ENCODE peak calls at places on chromosomes 3 and 15, in ten cellular contexts. One of them, this sample, is unnamed.

GRCh38 chr3:115549111-115549510 is 74.2 kb upstream of the GAP43 start:
- DNase-seq in HCEC 1CT: no peak
- DNase-seq in cerebellum: no peak
- DNase-seq in GM23338: no peak
- DNase-seq in T-helper 1 cell: no peak
- DNase-seq in NCI-H1105 treated with DMSO at 0.1 percent for 48 hours: no peak
- DNase-seq in foreskin fibroblast: peak; percentile 42
- DNase-seq in activated naive CD4-positive, alpha-beta T cell treated with anti-CD3 and anti-CD28 coated beads for 36 hours: no peak
- DNase-seq in activated CD4-positive, CD25-positive, alpha-beta regulatory T cell treated with anti-CD3 and anti-CD28 coated beads, Interleukin-2, amount 50 U/mL, for 72 hours: no peak
- DNase-seq in cardiac muscle cell: no peak
- DNase-seq in this sample: no peak

GRCh38 chr3:107831590-107831989 is 259.2 kb downstream of the CD47 start:
- DNase-seq in HCEC 1CT: no peak
- DNase-seq in cerebellum: no peak
- DNase-seq in GM23338: no peak
- DNase-seq in T-helper 1 cell: no peak
- DNase-seq in NCI-H1105 treated with DMSO at 0.1 percent for 48 hours: no peak
- DNase-seq in foreskin fibroblast: no peak
- DNase-seq in activated naive CD4-positive, alpha-beta T cell treated with anti-CD3 and anti-CD28 coated beads for 36 hours: no peak
- DNase-seq in activated CD4-positive, CD25-positive, alpha-beta regulatory T cell treated with anti-CD3 and anti-CD28 coated beads, Interleukin-2, amount 50 U/mL, for 72 hours: no peak
- DNase-seq in cardiac muscle cell: no peak
- DNase-seq in this sample: no peak

GRCh38 chr15:52414936-52415335 is 113.7 kb downstream of the MYO5A start:
- DNase-seq in HCEC 1CT: no peak
- DNase-seq in cerebellum: no peak
- DNase-seq in GM23338: no peak
- DNase-seq in T-helper 1 cell: no peak
- DNase-seq in NCI-H1105 treated with DMSO at 0.1 percent for 48 hours: no peak
- DNase-seq in foreskin fibroblast: no peak
- DNase-seq in activated naive CD4-positive, alpha-beta T cell treated with anti-CD3 and anti-CD28 coated beads for 36 hours: no peak
- DNase-seq in activated CD4-positive, CD25-positive, alpha-beta regulatory T cell treated with anti-CD3 and anti-CD28 coated beads, Interleukin-2, amount 50 U/mL, for 72 hours: no peak
- DNase-seq in cardiac muscle cell: peak; percentile 28
- DNase-seq in this sample: no peak

GRCh38 chr15:80694624-80695098 is 449 bp upstream of the ABHD17C start:
- DNase-seq in HCEC 1CT: peak; percentile 20
- DNase-seq in cerebellum: no peak
- DNase-seq in GM23338: peak; percentile 59
- DNase-seq in T-helper 1 cell: no peak
- DNase-seq in NCI-H1105 treated with DMSO at 0.1 percent for 48 hours: no peak
- DNase-seq in foreskin fibroblast: peak; percentile 54
- DNase-seq in activated naive CD4-positive, alpha-beta T cell treated with anti-CD3 and anti-CD28 coated beads for 36 hours: peak; percentile 27
- DNase-seq in activated CD4-positive, CD25-positive, alpha-beta regulatory T cell treated with anti-CD3 and anti-CD28 coated beads, Interleukin-2, amount 50 U/mL, for 72 hours: peak; percentile 42
- DNase-seq in cardiac muscle cell: peak; percentile 18
- DNase-seq in this sample: peak; percentile 55

GRCh38 chr15:84811151-84811550 is 6.0 kb upstream of the ALPK3 start:
- DNase-seq in HCEC 1CT: no peak
- DNase-seq in cerebellum: no peak
- DNase-seq in GM23338: no peak
- DNase-seq in T-helper 1 cell: no peak
- DNase-seq in NCI-H1105 treated with DMSO at 0.1 percent for 48 hours: no peak
- DNase-seq in foreskin fibroblast: no peak
- DNase-seq in activated naive CD4-positive, alpha-beta T cell treated with anti-CD3 and anti-CD28 coated beads for 36 hours: no peak
- DNase-seq in activated CD4-positive, CD25-positive, alpha-beta regulatory T cell treated with anti-CD3 and anti-CD28 coated beads, Interleukin-2, amount 50 U/mL, for 72 hours: no peak
- DNase-seq in cardiac muscle cell: no peak
- DNase-seq in this sample: no peak

GRCh38 chr3:131444180-131444579 is 58.6 kb downstream of the MRPL3 start:
- DNase-seq in HCEC 1CT: no peak
- DNase-seq in cerebellum: no peak
- DNase-seq in GM23338: no peak
- DNase-seq in T-helper 1 cell: no peak
- DNase-seq in NCI-H1105 treated with DMSO at 0.1 percent for 48 hours: no peak
- DNase-seq in foreskin fibroblast: no peak
- DNase-seq in activated naive CD4-positive, alpha-beta T cell treated with anti-CD3 and anti-CD28 coated beads for 36 hours: no peak
- DNase-seq in activated CD4-positive, CD25-positive, alpha-beta regulatory T cell treated with anti-CD3 and anti-CD28 coated beads, Interleukin-2, amount 50 U/mL, for 72 hours: no peak
- DNase-seq in cardiac muscle cell: no peak
- DNase-seq in this sample: no peak

GRCh38 chr15:62280625-62281024 is 115.5 kb upstream of the C2CD4B start:
- DNase-seq in HCEC 1CT: no peak
- DNase-seq in cerebellum: no peak
- DNase-seq in GM23338: no peak
- DNase-seq in T-helper 1 cell: no peak
- DNase-seq in NCI-H1105 treated with DMSO at 0.1 percent for 48 hours: peak; percentile 36
- DNase-seq in foreskin fibroblast: no peak
- DNase-seq in activated naive CD4-positive, alpha-beta T cell treated with anti-CD3 and anti-CD28 coated beads for 36 hours: no peak
- DNase-seq in activated CD4-positive, CD25-positive, alpha-beta regulatory T cell treated with anti-CD3 and anti-CD28 coated beads, Interleukin-2, amount 50 U/mL, for 72 hours: no peak
- DNase-seq in cardiac muscle cell: no peak
- DNase-seq in this sample: no peak

GRCh38 chr15:70406624-70407390 is 309.1 kb upstream of the TLE3 start:
- DNase-seq in HCEC 1CT: no peak
- DNase-seq in cerebellum: no peak
- DNase-seq in GM23338: peak; percentile 33
- DNase-seq in T-helper 1 cell: no peak
- DNase-seq in NCI-H1105 treated with DMSO at 0.1 percent for 48 hours: peak; percentile 42
- DNase-seq in foreskin fibroblast: no peak
- DNase-seq in activated naive CD4-positive, alpha-beta T cell treated with anti-CD3 and anti-CD28 coated beads for 36 hours: no peak
- DNase-seq in activated CD4-positive, CD25-positive, alpha-beta regulatory T cell treated with anti-CD3 and anti-CD28 coated beads, Interleukin-2, amount 50 U/mL, for 72 hours: no peak
- DNase-seq in cardiac muscle cell: no peak
- DNase-seq in this sample: no peak

GRCh38 chr15:90053685-90054466 is 48.4 kb downstream of the IDH2 start:
- DNase-seq in HCEC 1CT: no peak
- DNase-seq in cerebellum: no peak
- DNase-seq in GM23338: no peak
- DNase-seq in T-helper 1 cell: no peak
- DNase-seq in NCI-H1105 treated with DMSO at 0.1 percent for 48 hours: no peak
- DNase-seq in foreskin fibroblast: no peak
- DNase-seq in activated naive CD4-positive, alpha-beta T cell treated with anti-CD3 and anti-CD28 coated beads for 36 hours: no peak
- DNase-seq in activated CD4-positive, CD25-positive, alpha-beta regulatory T cell treated with anti-CD3 and anti-CD28 coated beads, Interleukin-2, amount 50 U/mL, for 72 hours: no peak
- DNase-seq in cardiac muscle cell: no peak
- DNase-seq in this sample: no peak

GRCh38 chr3:124514681-124515080 is 215.6 kb upstream of the UMPS start:
- DNase-seq in HCEC 1CT: no peak
- DNase-seq in cerebellum: no peak
- DNase-seq in GM23338: no peak
- DNase-seq in T-helper 1 cell: no peak
- DNase-seq in NCI-H1105 treated with DMSO at 0.1 percent for 48 hours: no peak
- DNase-seq in foreskin fibroblast: no peak
- DNase-seq in activated naive CD4-positive, alpha-beta T cell treated with anti-CD3 and anti-CD28 coated beads for 36 hours: no peak
- DNase-seq in activated CD4-positive, CD25-positive, alpha-beta regulatory T cell treated with anti-CD3 and anti-CD28 coated beads, Interleukin-2, amount 50 U/mL, for 72 hours: no peak
- DNase-seq in cardiac muscle cell: no peak
- DNase-seq in this sample: no peak

GRCh38 chr3:8822141-8822540 is 52.7 kb upstream of the OXTR start:
- DNase-seq in HCEC 1CT: peak; percentile 76
- DNase-seq in cerebellum: no peak
- DNase-seq in GM23338: no peak
- DNase-seq in T-helper 1 cell: no peak
- DNase-seq in NCI-H1105 treated with DMSO at 0.1 percent for 48 hours: no peak
- DNase-seq in foreskin fibroblast: peak; percentile 81
- DNase-seq in activated naive CD4-positive, alpha-beta T cell treated with anti-CD3 and anti-CD28 coated beads for 36 hours: no peak
- DNase-seq in activated CD4-positive, CD25-positive, alpha-beta regulatory T cell treated with anti-CD3 and anti-CD28 coated beads, Interleukin-2, amount 50 U/mL, for 72 hours: no peak
- DNase-seq in cardiac muscle cell: no peak
- DNase-seq in this sample: peak; percentile 45

GRCh38 chr3:170709046-170709445 is 123.2 kb upstream of the SLC7A14 start:
- DNase-seq in HCEC 1CT: peak; percentile 99
- DNase-seq in cerebellum: no peak
- DNase-seq in GM23338: no peak
- DNase-seq in T-helper 1 cell: no peak
- DNase-seq in NCI-H1105 treated with DMSO at 0.1 percent for 48 hours: no peak
- DNase-seq in foreskin fibroblast: peak; percentile 99
- DNase-seq in activated naive CD4-positive, alpha-beta T cell treated with anti-CD3 and anti-CD28 coated beads for 36 hours: no peak
- DNase-seq in activated CD4-positive, CD25-positive, alpha-beta regulatory T cell treated with anti-CD3 and anti-CD28 coated beads, Interleukin-2, amount 50 U/mL, for 72 hours: no peak
- DNase-seq in cardiac muscle cell: no peak
- DNase-seq in this sample: peak; percentile 54

GRCh38 chr3:108603689-108604088 is 14.2 kb downstream of the DZIP3 start:
- DNase-seq in HCEC 1CT: peak; percentile 28
- DNase-seq in cerebellum: no peak
- DNase-seq in GM23338: no peak
- DNase-seq in T-helper 1 cell: no peak
- DNase-seq in NCI-H1105 treated with DMSO at 0.1 percent for 48 hours: no peak
- DNase-seq in foreskin fibroblast: peak; percentile 44
- DNase-seq in activated naive CD4-positive, alpha-beta T cell treated with anti-CD3 and anti-CD28 coated beads for 36 hours: no peak
- DNase-seq in activated CD4-positive, CD25-positive, alpha-beta regulatory T cell treated with anti-CD3 and anti-CD28 coated beads, Interleukin-2, amount 50 U/mL, for 72 hours: no peak
- DNase-seq in cardiac muscle cell: no peak
- DNase-seq in this sample: no peak

GRCh38 chr3:46974421-46975227 is 1.9 kb downstream of the CCDC12 start:
- DNase-seq in HCEC 1CT: no peak
- DNase-seq in cerebellum: no peak
- DNase-seq in GM23338: no peak
- DNase-seq in T-helper 1 cell: no peak
- DNase-seq in NCI-H1105 treated with DMSO at 0.1 percent for 48 hours: no peak
- DNase-seq in foreskin fibroblast: no peak
- DNase-seq in activated naive CD4-positive, alpha-beta T cell treated with anti-CD3 and anti-CD28 coated beads for 36 hours: no peak
- DNase-seq in activated CD4-positive, CD25-positive, alpha-beta regulatory T cell treated with anti-CD3 and anti-CD28 coated beads, Interleukin-2, amount 50 U/mL, for 72 hours: no peak
- DNase-seq in cardiac muscle cell: no peak
- DNase-seq in this sample: no peak

GRCh38 chr3:146974001-146974400 is 368.9 kb upstream of the PLSCR5 start:
- DNase-seq in HCEC 1CT: no peak
- DNase-seq in cerebellum: peak; percentile 52
- DNase-seq in GM23338: no peak
- DNase-seq in T-helper 1 cell: no peak
- DNase-seq in NCI-H1105 treated with DMSO at 0.1 percent for 48 hours: no peak
- DNase-seq in foreskin fibroblast: no peak
- DNase-seq in activated naive CD4-positive, alpha-beta T cell treated with anti-CD3 and anti-CD28 coated beads for 36 hours: no peak
- DNase-seq in activated CD4-positive, CD25-positive, alpha-beta regulatory T cell treated with anti-CD3 and anti-CD28 coated beads, Interleukin-2, amount 50 U/mL, for 72 hours: no peak
- DNase-seq in cardiac muscle cell: no peak
- DNase-seq in this sample: no peak

GRCh38 chr15:83200589-83200988 is 7.0 kb downstream of the HDGFL3 start:
- DNase-seq in HCEC 1CT: no peak
- DNase-seq in cerebellum: no peak
- DNase-seq in GM23338: no peak
- DNase-seq in T-helper 1 cell: no peak
- DNase-seq in NCI-H1105 treated with DMSO at 0.1 percent for 48 hours: no peak
- DNase-seq in foreskin fibroblast: no peak
- DNase-seq in activated naive CD4-positive, alpha-beta T cell treated with anti-CD3 and anti-CD28 coated beads for 36 hours: no peak
- DNase-seq in activated CD4-positive, CD25-positive, alpha-beta regulatory T cell treated with anti-CD3 and anti-CD28 coated beads, Interleukin-2, amount 50 U/mL, for 72 hours: no peak
- DNase-seq in cardiac muscle cell: no peak
- DNase-seq in this sample: no peak

GRCh38 chr15:70098170-70098460 is 398 bp upstream of the TLE3 start:
- DNase-seq in HCEC 1CT: no peak
- DNase-seq in cerebellum: no peak
- DNase-seq in GM23338: no peak
- DNase-seq in T-helper 1 cell: no peak
- DNase-seq in NCI-H1105 treated with DMSO at 0.1 percent for 48 hours: peak; percentile 87
- DNase-seq in foreskin fibroblast: no peak
- DNase-seq in activated naive CD4-positive, alpha-beta T cell treated with anti-CD3 and anti-CD28 coated beads for 36 hours: no peak
- DNase-seq in activated CD4-positive, CD25-positive, alpha-beta regulatory T cell treated with anti-CD3 and anti-CD28 coated beads, Interleukin-2, amount 50 U/mL, for 72 hours: no peak
- DNase-seq in cardiac muscle cell: no peak
- DNase-seq in this sample: no peak

GRCh38 chr15:77032052-77032646 is 37.2 kb downstream of the PSTPIP1 start:
- DNase-seq in HCEC 1CT: no peak
- DNase-seq in cerebellum: no peak
- DNase-seq in GM23338: no peak
- DNase-seq in T-helper 1 cell: no peak
- DNase-seq in NCI-H1105 treated with DMSO at 0.1 percent for 48 hours: no peak
- DNase-seq in foreskin fibroblast: no peak
- DNase-seq in activated naive CD4-positive, alpha-beta T cell treated with anti-CD3 and anti-CD28 coated beads for 36 hours: peak; percentile 2
- DNase-seq in activated CD4-positive, CD25-positive, alpha-beta regulatory T cell treated with anti-CD3 and anti-CD28 coated beads, Interleukin-2, amount 50 U/mL, for 72 hours: no peak
- DNase-seq in cardiac muscle cell: no peak
- DNase-seq in this sample: no peak

GRCh38 chr3:72664576-72664975 is 183.7 kb downstream of the SHQ1 start:
- DNase-seq in HCEC 1CT: no peak
- DNase-seq in cerebellum: no peak
- DNase-seq in GM23338: no peak
- DNase-seq in T-helper 1 cell: no peak
- DNase-seq in NCI-H1105 treated with DMSO at 0.1 percent for 48 hours: no peak
- DNase-seq in foreskin fibroblast: peak; percentile 38
- DNase-seq in activated naive CD4-positive, alpha-beta T cell treated with anti-CD3 and anti-CD28 coated beads for 36 hours: no peak
- DNase-seq in activated CD4-positive, CD25-positive, alpha-beta regulatory T cell treated with anti-CD3 and anti-CD28 coated beads, Interleukin-2, amount 50 U/mL, for 72 hours: no peak
- DNase-seq in cardiac muscle cell: no peak
- DNase-seq in this sample: no peak

GRCh38 chr3:127458698-127459097 is 131.8 kb downstream of the TPRA1 start:
- DNase-seq in HCEC 1CT: no peak
- DNase-seq in cerebellum: no peak
- DNase-seq in GM23338: peak; percentile 91
- DNase-seq in T-helper 1 cell: no peak
- DNase-seq in NCI-H1105 treated with DMSO at 0.1 percent for 48 hours: no peak
- DNase-seq in foreskin fibroblast: peak; percentile 17
- DNase-seq in activated naive CD4-positive, alpha-beta T cell treated with anti-CD3 and anti-CD28 coated beads for 36 hours: peak; percentile 50
- DNase-seq in activated CD4-positive, CD25-positive, alpha-beta regulatory T cell treated with anti-CD3 and anti-CD28 coated beads, Interleukin-2, amount 50 U/mL, for 72 hours: no peak
- DNase-seq in cardiac muscle cell: peak; percentile 89
- DNase-seq in this sample: no peak

GRCh38 chr15:47066386-47066785 is 650.9 kb upstream of the SEMA6D start:
- DNase-seq in HCEC 1CT: no peak
- DNase-seq in cerebellum: no peak
- DNase-seq in GM23338: no peak
- DNase-seq in T-helper 1 cell: no peak
- DNase-seq in NCI-H1105 treated with DMSO at 0.1 percent for 48 hours: no peak
- DNase-seq in foreskin fibroblast: no peak
- DNase-seq in activated naive CD4-positive, alpha-beta T cell treated with anti-CD3 and anti-CD28 coated beads for 36 hours: no peak
- DNase-seq in activated CD4-positive, CD25-positive, alpha-beta regulatory T cell treated with anti-CD3 and anti-CD28 coated beads, Interleukin-2, amount 50 U/mL, for 72 hours: no peak
- DNase-seq in cardiac muscle cell: no peak
- DNase-seq in this sample: no peak

GRCh38 chr3:97485206-97485605 is 279.4 kb upstream of the ARL6 start:
- DNase-seq in HCEC 1CT: no peak
- DNase-seq in cerebellum: no peak
- DNase-seq in GM23338: no peak
- DNase-seq in T-helper 1 cell: no peak
- DNase-seq in NCI-H1105 treated with DMSO at 0.1 percent for 48 hours: no peak
- DNase-seq in foreskin fibroblast: no peak
- DNase-seq in activated naive CD4-positive, alpha-beta T cell treated with anti-CD3 and anti-CD28 coated beads for 36 hours: no peak
- DNase-seq in activated CD4-positive, CD25-positive, alpha-beta regulatory T cell treated with anti-CD3 and anti-CD28 coated beads, Interleukin-2, amount 50 U/mL, for 72 hours: no peak
- DNase-seq in cardiac muscle cell: no peak
- DNase-seq in this sample: no peak

GRCh38 chr15:35078221-35078915 is 6.7 kb downstream of the NANOGP8 start:
- DNase-seq in HCEC 1CT: peak; percentile 62
- DNase-seq in cerebellum: peak; percentile 69
- DNase-seq in GM23338: peak; percentile 84
- DNase-seq in T-helper 1 cell: peak; percentile 10
- DNase-seq in NCI-H1105 treated with DMSO at 0.1 percent for 48 hours: peak; percentile 37
- DNase-seq in foreskin fibroblast: peak; percentile 74
- DNase-seq in activated naive CD4-positive, alpha-beta T cell treated with anti-CD3 and anti-CD28 coated beads for 36 hours: peak; percentile 47
- DNase-seq in activated CD4-positive, CD25-positive, alpha-beta regulatory T cell treated with anti-CD3 and anti-CD28 coated beads, Interleukin-2, amount 50 U/mL, for 72 hours: no peak
- DNase-seq in cardiac muscle cell: peak; percentile 68
- DNase-seq in this sample: peak; percentile 80

This sample was measured in AG08396.